ENCODE peak calls at places on chromosomes 12 and 14, in eight cellular contexts. F is cardiac muscle cell; G is Calu3; Q is fibroblast of the aortic adventitia; R is activated CD8-positive, alpha-beta memory T cell treated with anti-CD3 and anti-CD28 coated beads, Interleukin-2, amount 10 ng/mL, durations not matched to agents 7 days and 5 days; T is cerebellar cortex; D is fibroblast of villous mesenchyme; I is amniotic stem cell. J is an unnamed sample.
A peak's percentile ranks its signal among the peaks of the same experiment; 100 is the strongest.

GRCh38 chr14:103281496-103282231 is 52.4 kb upstream of the EIF5 start:
- DNase-seq in T (peak; percentile 55), F (peak; percentile 68), R (no peak), D (peak; percentile 88), I (no peak), G (peak; percentile 71), Q (peak; percentile 59), J (no peak)

GRCh38 chr14:93003945-93004698 is 81.2 kb downstream of the CHGA start:
- DNase-seq in G (no peak), Q (no peak), R (no peak), T (no peak), D (peak; percentile 47), I (no peak), F (peak; percentile 71), J (no peak)

GRCh38 chr12:29157486-29157946 is 8.4 kb downstream of the FAR2 start:
- DNase-seq in I (no peak), G (no peak), T (no peak), R (no peak), F (peak; percentile 43), Q (peak; percentile 64), D (no peak), J (peak; percentile 56)

GRCh38 chr14:74910556-74910955 is 12.5 kb downstream of the RPS6KL1 start:
- DNase-seq in F (no peak), R (no peak), G (no peak), T (no peak), I (no peak), D (no peak), Q (no peak), J (no peak)

GRCh38 chr12:59396519-59396918 is 199.3 kb upstream of the SLC16A7 start:
- DNase-seq in Q (no peak), I (no peak), F (no peak), T (no peak), R (no peak), D (no peak), G (no peak), J (no peak)

GRCh38 chr12:109840349-109841073 is 7.3 kb upstream of the TRPV4 start:
- DNase-seq in G (peak; percentile 88), Q (no peak), R (no peak), T (no peak), D (no peak), F (no peak), I (no peak), J (no peak)

GRCh38 chr14:31442284-31442683 is 15.0 kb downstream of the DTD2 start:
- DNase-seq in R (no peak), G (no peak), F (no peak), I (no peak), Q (no peak), T (no peak), D (no peak), J (no peak)

GRCh38 chr12:121590476-121591143 is 9.8 kb upstream of the KDM2B start:
- DNase-seq in I (no peak), Q (peak; percentile 71), R (peak; percentile 81), T (no peak), D (peak; percentile 66), F (peak; percentile 26), G (no peak), J (no peak)

GRCh38 chr12:16112626-16113560 is 164.6 kb downstream of the SLC15A5 start:
- DNase-seq in D (peak; percentile 2), T (no peak), R (no peak), Q (peak; percentile 65), I (no peak), G (no peak), F (peak; percentile 22), J (no peak)

GRCh38 chr12:95437565-95437964 is 36.4 kb upstream of the METAP2 start:
- DNase-seq in R (no peak), F (no peak), I (no peak), T (no peak), D (no peak), G (no peak), Q (no peak), J (no peak)

GRCh38 chr12:50785406-50785805 is 21.5 kb downstream of the ATF1 start:
- DNase-seq in G (no peak), F (peak; percentile 21), Q (no peak), T (no peak), I (no peak), R (no peak), D (no peak), J (no peak)

GRCh38 chr14:69105326-69105725 is 47.6 kb downstream of the DCAF5 start:
- DNase-seq in T (no peak), R (no peak), Q (peak; percentile 87), I (no peak), F (peak; percentile 65), G (no peak), D (peak; percentile 16), J (no peak)

GRCh38 chr12:104668274-104668718 is 211.5 kb downstream of the CHST11 start:
- DNase-seq in F (peak; percentile 86), T (no peak), I (no peak), G (no peak), Q (peak; percentile 73), R (no peak), D (peak; percentile 99), J (no peak)

GRCh38 chr12:121799175-121799841 is 4.5 kb upstream of the SETD1B start:
- DNase-seq in R (peak; percentile 77), I (no peak), D (peak; percentile 84), Q (peak; percentile 83), T (peak; percentile 83), G (peak; percentile 72), F (peak; percentile 78), J (peak; percentile 61)

GRCh38 chr14:87231336-87232026 is 761.5 kb downstream of the GALC start:
- DNase-seq in G (no peak), R (no peak), D (no peak), I (no peak), T (no peak), Q (no peak), F (no peak), J (no peak)

GRCh38 chr14:87483651-87484260 is 509.2 kb downstream of the GALC start:
- DNase-seq in G (no peak), Q (peak; percentile 51), T (no peak), R (no peak), I (no peak), F (no peak), D (peak; percentile 3), J (no peak)

GRCh38 chr12:68403296-68403695 is 71.1 kb upstream of the MDM1 start:
- DNase-seq in I (no peak), R (no peak), F (no peak), T (no peak), G (no peak), D (no peak), Q (no peak), J (no peak)

GRCh38 chr14:82710257-82710841 is 1176.7 kb upstream of the SEL1L start:
- DNase-seq in Q (peak; percentile 33), D (peak; percentile 52), T (peak; percentile 12), R (peak; percentile 48), I (peak; percentile 3), F (peak; percentile 78), G (peak; percentile 57), J (no peak)

GRCh38 chr14:41668346-41668745 is 61.7 kb downstream of the LRFN5 start:
- DNase-seq in F (peak; percentile 2), G (no peak), D (peak; percentile 2), I (no peak), R (no peak), T (no peak), Q (peak; percentile 10), J (no peak)

J was measured in AG04449.